ENCODE peak calls at places on chromosomes 6 and 20, in ten cellular contexts. I is Peyer's patch, B is AG04450, M is A549, N is NAMALWA, E is neural crest cell, W is iPS DF 19.7, Z is right lobe of liver, K is HuH-7.5, C is GM04504. L is an unnamed sample.
A peak's percentile ranks its signal among the peaks of the same experiment; 100 is the strongest.

GRCh38 chr20:50189681-50190250 is 864 bp upstream of the CEBPB start:
- DNase-seq in I (peak; percentile 90), B (no peak), M (peak; percentile 59), N (no peak), E (no peak), W (no peak), Z (peak; percentile 89), K (no peak), C (no peak), L (no peak)

GRCh38 chr6:39157511-39157910 is 42.5 kb upstream of the SAYSD1 start:
- DNase-seq in I (no peak), B (no peak), M (no peak), N (no peak), E (no peak), W (no peak), Z (no peak), K (no peak), C (no peak), L (no peak)

GRCh38 chr6:128655978-128656498 is 135.6 kb upstream of the PTPRK start:
- DNase-seq in I (no peak), B (peak; percentile 33), M (peak; percentile 49), N (no peak), E (no peak), W (no peak), Z (no peak), K (no peak), C (peak; percentile 73), L (peak; percentile 58)

GRCh38 chr6:145372671-145373123 is 362.6 kb downstream of the EPM2A start:
- DNase-seq in I (no peak), B (peak; percentile 21), M (no peak), N (peak; percentile 47), E (no peak), W (no peak), Z (no peak), K (no peak), C (peak; percentile 17), L (no peak)

GRCh38 chr6:149335924-149336323 is 18.4 kb downstream of the TAB2 start:
- DNase-seq in I (no peak), B (no peak), M (peak; percentile 69), N (no peak), E (no peak), W (no peak), Z (no peak), K (no peak), C (peak; percentile 38), L (no peak)

GRCh38 chr20:33125983-33126382 is 42.0 kb upstream of the BPIFA2 start:
- DNase-seq in I (no peak), B (no peak), M (no peak), N (no peak), E (no peak), W (no peak), Z (peak; percentile 46), K (no peak), C (no peak), L (no peak)

GRCh38 chr6:143755301-143755744 is 77.6 kb downstream of the PHACTR2 start:
- DNase-seq in I (peak; percentile 71), B (no peak), M (peak; percentile 51), N (no peak), E (no peak), W (no peak), Z (no peak), K (no peak), C (no peak), L (no peak)

GRCh38 chr6:82097676-82098075 is 149.9 kb downstream of the IBTK start:
- DNase-seq in I (no peak), B (no peak), M (peak; percentile 18), N (no peak), E (no peak), W (no peak), Z (no peak), K (no peak), C (no peak), L (no peak)

GRCh38 chr6:3269412-3269975 is 10.7 kb downstream of the PSMG4 start:
- DNase-seq in I (no peak), B (no peak), M (no peak), N (no peak), E (no peak), W (no peak), Z (no peak), K (no peak), C (no peak), L (no peak)

GRCh38 chr6:2179950-2180349 is 65.5 kb downstream of the GMDS start:
- DNase-seq in I (no peak), B (no peak), M (no peak), N (no peak), E (no peak), W (no peak), Z (no peak), K (no peak), C (no peak), L (no peak)

GRCh38 chr6:44892579-44892978 is 435.6 kb upstream of the RUNX2 start:
- DNase-seq in I (no peak), B (no peak), M (no peak), N (no peak), E (no peak), W (no peak), Z (no peak), K (no peak), C (no peak), L (no peak)

GRCh38 chr20:38970302-38970701 is 8.2 kb downstream of the DHX35 start:
- DNase-seq in I (no peak), B (no peak), M (peak; percentile 13), N (no peak), E (no peak), W (no peak), Z (no peak), K (no peak), C (peak; percentile 82), L (no peak)

GRCh38 chr6:16344756-16345155 is 106.4 kb downstream of the GMPR start:
- DNase-seq in I (no peak), B (no peak), M (no peak), N (no peak), E (no peak), W (no peak), Z (no peak), K (no peak), C (peak; percentile 90), L (no peak)

GRCh38 chr6:92577077-92577719 is 842.2 kb downstream of the EPHA7 start:
- DNase-seq in I (no peak), B (peak; percentile 10), M (no peak), N (no peak), E (no peak), W (peak; percentile 23), Z (no peak), K (no peak), C (no peak), L (peak; percentile 44)

GRCh38 chr6:27836080-27836782 is 76.0 kb downstream of the OR2B2 start:
- DNase-seq in I (no peak), B (no peak), M (no peak), N (no peak), E (no peak), W (no peak), Z (no peak), K (no peak), C (no peak), L (no peak)

GRCh38 chr20:33875534-33876026 is 64.4 kb downstream of the CHMP4B start:
- DNase-seq in I (no peak), B (no peak), M (no peak), N (peak; percentile 27), E (no peak), W (no peak), Z (no peak), K (no peak), C (no peak), L (no peak)

GRCh38 chr6:6546318-6547110 is 42.0 kb upstream of the LY86 start:
- DNase-seq in I (peak; percentile 51), B (no peak), M (no peak), N (peak; percentile 53), E (peak; percentile 31), W (no peak), Z (peak; percentile 58), K (peak; percentile 27), C (no peak), L (no peak)

GRCh38 chr20:20435453-20435852 is 67.5 kb downstream of the INSM1 start:
- DNase-seq in I (no peak), B (no peak), M (no peak), N (peak; percentile 9), E (no peak), W (no peak), Z (no peak), K (no peak), C (no peak), L (no peak)

GRCh38 chr6:9020001-9020400 is 584.7 kb upstream of the SLC35B3 start:
- DNase-seq in I (no peak), B (no peak), M (no peak), N (no peak), E (no peak), W (no peak), Z (no peak), K (no peak), C (no peak), L (no peak)

GRCh38 chr6:94362061-94362864 is 942.9 kb upstream of the EPHA7 start:
- DNase-seq in I (peak; percentile 41), B (no peak), M (no peak), N (no peak), E (no peak), W (no peak), Z (no peak), K (no peak), C (no peak), L (no peak)

GRCh38 chr6:127880452-127880851 is 20.4 kb downstream of the THEMIS start:
- DNase-seq in I (no peak), B (no peak), M (no peak), N (no peak), E (no peak), W (no peak), Z (no peak), K (no peak), C (no peak), L (no peak)

GRCh38 chr6:44162876-44163625 is 4.4 kb downstream of the CAPN11 start:
- DNase-seq in I (no peak), B (no peak), M (no peak), N (no peak), E (no peak), W (no peak), Z (no peak), K (no peak), C (no peak), L (no peak)

GRCh38 chr6:27575594-27576361 is 102.9 kb upstream of the ZNF184 start:
- DNase-seq in I (no peak), B (no peak), M (peak; percentile 72), N (no peak), E (no peak), W (no peak), Z (no peak), K (no peak), C (no peak), L (no peak)